ENCODE peak calls at places on chromosomes 13 and 19, in four cellular contexts. Z is SK-N-SH, W is H1, P is K562. M is an unnamed sample.

GRCh38 chr13:112444416-112445399 is 68.6 kb downstream of the SPACA7 start:
- DNase-seq in Z (no peak), W (no peak), P (no peak), M (no peak)

GRCh38 chr13:29525757-29526156 is 69.7 kb downstream of the SLC7A1 start:
- DNase-seq in Z (no peak), W (no peak), P (no peak), M (no peak)

GRCh38 chr13:42255854-42256253 is 16.1 kb upstream of the AKAP11 start:
- DNase-seq in Z (no peak), W (no peak), P (no peak), M (no peak)

GRCh38 chr19:35040474-35040825 is 1.1 kb upstream of the HPN start:
- DNase-seq in Z (no peak), W (no peak), P (no peak), M (no peak)

GRCh38 chr13:32246468-32246867 is 68.7 kb downstream of the ZAR1L start:
- DNase-seq in Z (peak), W (peak), P (peak), M (no peak)

GRCh38 chr13:61727714-61728275 is 312.1 kb upstream of the PCDH20 start:
- DNase-seq in Z (no peak), W (no peak), P (no peak), M (no peak)

GRCh38 chr13:60402022-60402421 is 5.0 kb downstream of the TDRD3 start:
- DNase-seq in Z (no peak), W (no peak), P (no peak), M (no peak)

GRCh38 chr13:91078093-91078679 is 269.3 kb upstream of the MIR17HG start:
- DNase-seq in Z (peak), W (no peak), P (peak), M (no peak)

GRCh38 chr13:28753208-28753892 is 34.6 kb upstream of the SLC46A3 start:
- DNase-seq in Z (no peak), W (no peak), P (no peak), M (no peak)

GRCh38 chr19:42091300-42092266 is 15.6 kb downstream of the ZNF574 start:
- DNase-seq in Z (peak), W (no peak), P (no peak), M (no peak)

GRCh38 chr13:24038846-24039330 is 121.6 kb upstream of the SPATA13 start:
- DNase-seq in Z (no peak), W (no peak), P (no peak), M (no peak)

GRCh38 chr19:48624067-48624594 is 4.8 kb downstream of the SPHK2 start:
- DNase-seq in Z (peak), W (peak), P (peak), M (peak)

GRCh38 chr19:2962018-2962670 is 15.2 kb upstream of the TLE6 start:
- DNase-seq in Z (peak), W (no peak), P (peak), M (peak)

GRCh38 chr19:40690699-40691420 is 409 bp upstream of the NUMBL start:
- DNase-seq in Z (peak), W (peak), P (peak), M (peak)

GRCh38 chr13:27177852-27178251 is 6.2 kb upstream of the USP12 start:
- DNase-seq in Z (no peak), W (no peak), P (peak), M (no peak)

GRCh38 chr19:56637976-56638555 is 4.9 kb upstream of the SMIM17 start:
- DNase-seq in Z (no peak), W (peak), P (peak), M (no peak)

GRCh38 chr13:65836066-65836465 is 1394.1 kb downstream of the PCDH9 start:
- DNase-seq in Z (no peak), W (no peak), P (no peak), M (no peak)
- TF ChIP-seq NRF1 in Z (no peak), W (no peak), P (no peak), M (no peak)

GRCh38 chr19:45469132-45469834 is 1.5 kb downstream of the FOSB start:
- DNase-seq in Z (peak), W (no peak), P (peak), M (peak)

GRCh38 chr19:45468159-45468651 is 409 bp downstream of the FOSB start:
- DNase-seq in Z (no peak), W (no peak), P (no peak), M (no peak)

GRCh38 chr19:45467456-45468158 is at the start of gene FOSB:
- DNase-seq in Z (peak), W (no peak), P (peak), M (no peak)

GRCh38 chr19:45469835-45470146 is 2.0 kb downstream of the FOSB start:
- DNase-seq in Z (peak), W (no peak), P (peak), M (no peak)

GRCh38 chr19:45468803-45469131 is 971 bp downstream of the FOSB start:
- DNase-seq in Z (no peak), W (no peak), P (no peak), M (no peak)
- TF ChIP-seq NRF1 in Z (no peak), W (no peak), P (no peak), M (no peak)

GRCh38 chr13:94073006-94073744 is 406.3 kb downstream of the DCT start:
- DNase-seq in Z (no peak), W (no peak), P (no peak), M (no peak)
- TF ChIP-seq NRF1 in Z (no peak), W (no peak), P (no peak), M (no peak)

DNA sequence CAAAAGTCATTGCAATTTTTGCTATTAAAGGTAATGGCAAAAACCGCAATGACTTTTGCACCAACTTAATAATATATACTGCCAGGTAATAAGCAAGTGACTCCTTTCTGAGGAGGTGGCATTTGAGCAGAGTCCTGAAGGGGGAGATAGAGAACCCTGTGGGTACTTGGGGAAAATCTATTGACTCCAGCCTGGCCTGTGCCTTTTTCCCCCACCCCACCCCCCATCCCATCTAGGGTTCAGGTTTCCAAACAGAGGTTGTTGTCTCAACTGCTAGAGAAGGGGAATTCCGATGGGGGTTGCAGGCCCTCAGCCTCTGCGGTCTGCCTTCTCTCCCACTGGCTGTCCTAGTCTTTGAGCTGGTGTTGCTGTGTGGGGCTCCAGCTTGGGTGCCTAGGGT is 11.5 kb downstream of the S1PR2 start:
- DNase-seq in Z (no peak), W (peak), P (peak), M (peak)
- TF ChIP-seq NRF1 in Z (no peak), W (no peak), P (no peak), M (no peak)

GRCh38 chr13:97200081-97200942 is 21.8 kb upstream of the MBNL2 start:
- DNase-seq in Z (no peak), W (no peak), P (no peak), M (no peak)

GRCh38 chr13:97196340-97196739 is 25.8 kb upstream of the MBNL2 start:
- DNase-seq in Z (no peak), W (no peak), P (no peak), M (no peak)

GRCh38 chr13:97202761-97203160 is 19.4 kb upstream of the MBNL2 start:
- DNase-seq in Z (no peak), W (no peak), P (no peak), M (no peak)

GRCh38 chr13:97198753-97199152 is 23.4 kb upstream of the MBNL2 start:
- DNase-seq in Z (no peak), W (no peak), P (no peak), M (no peak)

GRCh38 chr13:97199451-97199850 is 22.7 kb upstream of the MBNL2 start:
- DNase-seq in Z (no peak), W (no peak), P (no peak), M (no peak)
- TF ChIP-seq NRF1 in Z (no peak), W (no peak), P (no peak), M (no peak)

GRCh38 chr19:44661205-44661604 is 10.1 kb upstream of the CEACAM19 start:
- DNase-seq in Z (no peak), W (no peak), P (no peak), M (no peak)

GRCh38 chr19:44660081-44660480 is 11.2 kb upstream of the CEACAM19 start:
- DNase-seq in Z (no peak), W (no peak), P (no peak), M (no peak)

GRCh38 chr19:44653977-44654784 is 10.5 kb downstream of the PVR start:
- DNase-seq in Z (no peak), W (no peak), P (peak), M (peak)

GRCh38 chr19:44658069-44658727 is 13.1 kb upstream of the CEACAM19 start:
- DNase-seq in Z (no peak), W (no peak), P (no peak), M (no peak)

DNA sequence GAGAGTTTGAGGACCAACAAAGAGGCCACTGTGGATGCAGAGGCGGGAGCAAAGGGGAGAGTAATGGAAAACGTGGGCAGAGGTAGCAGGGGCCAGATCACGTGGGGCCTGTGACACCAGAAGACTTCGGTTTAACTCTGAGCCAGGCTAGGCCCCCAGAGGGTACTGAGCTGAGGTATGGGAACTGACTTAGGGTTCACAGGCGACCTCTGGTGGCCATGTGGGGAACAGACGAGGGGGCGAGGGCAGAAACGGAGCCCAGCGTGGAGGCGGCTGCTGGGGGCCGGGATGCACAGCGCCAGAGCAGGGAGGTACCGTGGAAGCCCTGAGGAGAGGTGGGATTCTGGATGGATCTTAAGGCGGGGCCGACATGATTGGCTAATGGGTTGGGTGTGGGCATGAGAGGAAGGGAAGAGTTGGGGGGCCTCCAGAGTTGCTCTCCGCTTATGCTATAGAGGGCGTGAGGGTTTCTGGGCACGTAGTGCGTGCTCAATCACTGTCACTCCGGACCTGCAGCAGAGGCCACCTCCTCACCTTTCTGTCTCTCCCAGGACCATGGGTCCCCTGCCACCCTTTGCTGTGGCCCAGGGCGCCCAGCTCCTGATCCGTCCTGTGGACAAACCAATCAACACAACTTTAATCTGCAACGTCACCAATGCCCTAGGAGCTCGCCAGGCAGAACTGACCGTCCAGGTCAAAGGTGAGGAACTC is 13.7 kb downstream of the PVR start:
- DNase-seq in Z (peak), W (no peak), P (peak), M (no peak)
- TF ChIP-seq NRF1 in Z (no peak), W (no peak), P (no peak), M (no peak)

DNA sequence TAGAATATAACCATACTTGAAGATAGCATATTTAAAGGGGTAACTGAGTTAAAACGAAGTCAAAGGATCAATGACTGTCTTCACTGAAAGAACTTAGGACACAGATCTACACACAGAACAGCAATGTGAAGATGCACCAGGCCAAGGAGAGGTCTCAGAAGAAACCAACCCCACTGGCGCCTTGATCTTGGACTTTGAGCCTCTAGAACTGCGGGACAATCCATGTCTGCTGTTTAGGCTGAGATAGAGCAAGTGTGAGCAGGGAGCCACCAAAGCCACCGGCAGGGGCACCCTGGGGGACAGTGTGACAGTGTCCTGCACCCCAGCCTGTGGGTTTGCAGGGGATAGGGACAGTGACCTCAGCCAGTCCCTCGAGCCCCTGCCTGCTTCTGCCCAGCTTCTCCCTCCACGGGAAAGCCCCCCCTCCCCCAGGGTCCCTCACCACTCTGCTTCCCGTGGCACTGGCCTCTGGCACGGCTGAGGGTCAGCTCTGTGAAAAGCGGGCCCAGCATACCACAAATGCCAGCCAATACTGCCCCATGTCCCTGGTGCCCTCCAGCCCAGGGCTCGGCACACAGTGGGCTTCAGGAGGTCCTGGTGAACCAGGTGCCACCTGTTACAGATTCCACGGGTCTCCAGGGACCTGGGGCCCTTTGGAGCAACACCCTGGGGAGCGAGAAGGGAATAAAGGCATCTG is 40.8 kb downstream of the KLF2 start:
- DNase-seq in Z (no peak), W (no peak), P (no peak), M (no peak)
- TF ChIP-seq NRF1 in Z (no peak), W (no peak), P (no peak), M (no peak)